ENCODE peak calls at places on chromosomes 2 and 18, in eight cellular contexts. R, S, O, M, Q, D, B and H are unnamed samples.

GRCh38 chr2:18856766-18857165 is 267.4 kb upstream of the NT5C1B start:
- DNase-seq in R (no peak), S (no peak), O (no peak), M (no peak), Q (no peak), D (no peak), B (no peak), H (no peak)

GRCh38 chr2:132974477-132975050 is 304.6 kb upstream of the LYPD1 start:
- DNase-seq in R (no peak), S (no peak), O (no peak), M (no peak), Q (no peak), D (no peak), B (no peak), H (no peak)

GRCh38 chr2:43174368-43175186 is 51.8 kb downstream of the ZFP36L2 start:
- DNase-seq in R (no peak), S (no peak), O (no peak), M (no peak), Q (peak; percentile 72), D (no peak), B (no peak), H (no peak)

GRCh38 chr2:147433822-147434221 is 411.0 kb upstream of the ACVR2A start:
- DNase-seq in R (no peak), S (no peak), O (no peak), M (no peak), Q (no peak), D (no peak), B (no peak), H (no peak)

GRCh38 chr2:20509766-20510490 is 63.1 kb downstream of the RHOB start:
- DNase-seq in R (peak; percentile 90), S (no peak), O (peak; percentile 66), M (no peak), Q (peak; percentile 61), D (no peak), B (peak; percentile 63), H (no peak)

GRCh38 chr2:72934683-72935610 is 17.6 kb downstream of the EMX1 start:
- DNase-seq in R (no peak), S (peak; percentile 60), O (no peak), M (no peak), Q (peak; percentile 43), D (no peak), B (peak; percentile 73), H (no peak)

GRCh38 chr2:41836944-41837343 is 210.9 kb upstream of the PKDCC start:
- DNase-seq in R (no peak), S (no peak), O (no peak), M (no peak), Q (peak; percentile 35), D (peak; percentile 39), B (peak; percentile 59), H (no peak)

GRCh38 chr2:98463988-98464771 is 19.5 kb downstream of the INPP4A start:
- DNase-seq in R (no peak), S (no peak), O (peak; percentile 49), M (no peak), Q (peak; percentile 43), D (no peak), B (peak; percentile 51), H (no peak)

GRCh38 chr2:222256250-222256649 is 42.5 kb downstream of the PAX3 start:
- DNase-seq in R (no peak), S (no peak), O (no peak), M (no peak), Q (no peak), D (no peak), B (no peak), H (no peak)

GRCh38 chr2:29223851-29224692 is 108.9 kb downstream of the CLIP4 start:
- DNase-seq in R (no peak), S (no peak), O (peak; percentile 80), M (peak; percentile 73), Q (peak; percentile 26), D (no peak), B (peak; percentile 7), H (peak; percentile 81)

GRCh38 chr2:235928751-235929370 is 239.3 kb downstream of the GBX2 start:
- DNase-seq in R (no peak), S (no peak), O (no peak), M (no peak), Q (no peak), D (no peak), B (no peak), H (no peak)

GRCh38 chr2:157411624-157412336 is 32.1 kb downstream of the CYTIP start:
- DNase-seq in R (no peak), S (no peak), O (no peak), M (no peak), Q (no peak), D (no peak), B (no peak), H (no peak)
- TF ChIP-seq CTCF in R (no peak), S (no peak), O (no peak), M (no peak), Q (no peak), D (no peak), B (no peak), H (no peak)

GRCh38 chr2:30865218-30865617 is 58.0 kb upstream of the CAPN13 start:
- DNase-seq in R (no peak), S (no peak), O (no peak), M (no peak), Q (no peak), D (no peak), B (no peak), H (no peak)

GRCh38 chr2:30865892-30866681 is 58.8 kb upstream of the CAPN13 start:
- DNase-seq in R (no peak), S (no peak), O (no peak), M (no peak), Q (no peak), D (no peak), B (no peak), H (no peak)

GRCh38 chr2:30869988-30870387 is 62.7 kb upstream of the CAPN13 start:
- DNase-seq in R (no peak), S (no peak), O (no peak), M (no peak), Q (no peak), D (no peak), B (no peak), H (no peak)

GRCh38 chr2:30866974-30867373 is 59.7 kb upstream of the CAPN13 start:
- DNase-seq in R (no peak), S (no peak), O (no peak), M (no peak), Q (no peak), D (no peak), B (no peak), H (no peak)

GRCh38 chr2:30867385-30867784 is 60.1 kb upstream of the CAPN13 start:
- DNase-seq in R (no peak), S (no peak), O (no peak), M (no peak), Q (no peak), D (no peak), B (no peak), H (no peak)
- TF ChIP-seq EP300 in R (no peak), S (no peak), O (no peak), M (no peak), Q (no peak), D (no peak), B (no peak), H (no peak)

DNA sequence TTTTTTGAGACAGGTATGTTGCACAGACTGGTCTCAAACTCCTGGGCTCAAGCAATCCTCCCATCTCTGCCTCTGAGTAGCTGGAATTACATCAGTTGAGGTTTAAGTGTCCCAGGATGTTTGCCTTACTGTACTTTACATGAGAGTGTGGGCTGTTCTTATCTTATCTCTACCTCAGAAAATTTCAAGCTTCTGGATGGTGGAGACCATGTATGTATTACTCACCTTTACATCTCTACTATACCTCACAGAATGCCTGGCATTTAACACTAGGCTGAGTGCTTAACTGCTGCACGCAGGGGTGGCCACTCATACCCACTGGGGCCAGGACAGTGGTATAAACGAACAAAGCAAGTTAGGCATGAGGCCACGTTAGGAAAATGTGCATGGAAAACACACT is 272.0 kb upstream of the RAB12 start:
- DNase-seq in R (no peak), S (no peak), O (no peak), M (no peak), Q (no peak), D (no peak), B (no peak), H (no peak)
- TF ChIP-seq CTCF in R (no peak), S (no peak), O (no peak), M (no peak), Q (no peak), D (no peak), B (no peak), H (no peak)

GRCh38 chr2:241378816-241379215 is 22.7 kb downstream of the FARP2 start:
- DNase-seq in R (no peak), S (no peak), O (no peak), M (no peak), Q (no peak), D (no peak), B (no peak), H (no peak)
- TF ChIP-seq EP300 in R (no peak), S (no peak), O (no peak), M (no peak), Q (no peak), D (no peak), B (no peak), H (no peak)